ENCODE peak calls at places on chromosomes 2 and 18, in ten cellular contexts. Q, U, L, C, E, D, A, Y, O and G are unnamed samples.

GRCh38 chr18:54672846-54673475 is 81.9 kb downstream of the DYNAP start:
- DNase-seq in U (no peak), A (no peak), Q (no peak), Y (no peak), O (no peak), E (no peak), L (no peak), C (no peak), D (no peak), G (no peak)

GRCh38 chr18:2050702-2051201 is 520.6 kb downstream of the METTL4 start:
- DNase-seq in Y (no peak), D (no peak), E (no peak), Q (no peak), U (no peak), A (no peak), O (no peak), C (no peak), L (no peak), G (peak)

GRCh38 chr2:60710707-60711106 is 45.4 kb upstream of the PAPOLG start:
- DNase-seq in U (no peak), Q (no peak), O (no peak), A (peak), C (peak), L (no peak), D (no peak), Y (peak), E (no peak), G (no peak)

GRCh38 chr2:70035344-70035844 is 51.9 kb upstream of the PCBP1 start:
- DNase-seq in D (no peak), U (no peak), A (no peak), E (no peak), O (no peak), Y (no peak), Q (no peak), L (no peak), C (no peak), G (no peak)

GRCh38 chr2:97005353-97005752 is 19.0 kb upstream of the FAM178B start:
- DNase-seq in C (no peak), Q (no peak), U (no peak), E (no peak), Y (no peak), L (no peak), O (no peak), A (peak), D (no peak), G (peak)

GRCh38 chr2:64420675-64421074 is 33.3 kb upstream of the LGALSL start:
- DNase-seq in E (no peak), Q (no peak), L (no peak), C (no peak), Y (no peak), D (no peak), O (no peak), A (no peak), U (no peak), G (no peak)

GRCh38 chr2:16553222-16553621 is 112.4 kb downstream of the CYRIA start:
- DNase-seq in E (peak), U (peak), D (no peak), Y (no peak), A (peak), L (peak), O (no peak), Q (no peak), C (no peak), G (peak)

GRCh38 chr2:19138264-19138825 is 220.1 kb downstream of the OSR1 start:
- DNase-seq in C (no peak), O (no peak), Y (no peak), E (no peak), D (no peak), L (no peak), Q (no peak), U (no peak), A (no peak), G (no peak)

GRCh38 chr2:197309369-197310231 is 980 bp downstream of the ANKRD44 start:
- DNase-seq in U (no peak), O (peak), Q (peak), A (peak), Y (no peak), E (peak), L (no peak), C (peak), D (no peak), G (no peak)

GRCh38 chr18:12659904-12660605 is 2.1 kb upstream of the SPIRE1 start:
- DNase-seq in O (peak), L (no peak), C (no peak), D (no peak), U (peak), Q (peak), E (peak), A (peak), Y (no peak), G (peak)

GRCh38 chr2:176562359-176563043 is 293.3 kb downstream of the MTX2 start:
- DNase-seq in D (no peak), Y (no peak), E (no peak), C (no peak), O (no peak), U (no peak), Q (no peak), A (no peak), L (no peak), G (no peak)

GRCh38 chr2:59693176-59693959 is 860.1 kb downstream of the BCL11A start:
- DNase-seq in C (no peak), U (no peak), A (no peak), L (no peak), O (no peak), D (no peak), Q (no peak), E (no peak), Y (no peak), G (no peak)

GRCh38 chr2:157194097-157194688 is 63.3 kb upstream of the GALNT5 start:
- DNase-seq in Q (peak), O (peak), A (peak), D (no peak), E (peak), U (no peak), C (no peak), Y (no peak), L (no peak), G (peak)

GRCh38 chr2:162245737-162246136 is 2.5 kb upstream of the FAP start:
- DNase-seq in C (no peak), Q (no peak), D (no peak), E (no peak), O (no peak), U (no peak), A (no peak), L (no peak), Y (no peak), G (no peak)

GRCh38 chr18:34809697-34810096 is 99.6 kb downstream of the DTNA start:
- DNase-seq in D (no peak), E (peak), C (no peak), O (no peak), U (no peak), Y (peak), L (no peak), Q (no peak), A (peak), G (peak)

GRCh38 chr2:23200056-23200455 is 184.9 kb upstream of the KLHL29 start:
- DNase-seq in D (no peak), L (no peak), Q (no peak), Y (no peak), A (no peak), O (no peak), U (no peak), E (no peak), C (no peak), G (no peak)

GRCh38 chr2:207183506-207183905 is 17.8 kb upstream of the KLF7 start:
- DNase-seq in Q (no peak), Y (no peak), U (no peak), L (no peak), D (no peak), C (no peak), E (no peak), A (no peak), O (no peak), G (no peak)

GRCh38 chr2:175973373-175973772 is 28.7 kb downstream of the LNPK start:
- DNase-seq in U (no peak), E (no peak), C (no peak), O (no peak), L (no peak), A (no peak), Y (no peak), D (no peak), Q (no peak), G (no peak)